ENCODE peak calls at places on chromosomes 7 and 10, in four cellular contexts. I is sigmoid colon, R is HCT116, G is NB4. E is an unnamed sample.

GRCh38 chr7:27148776-27149641 is 1.4 kb upstream of the HOXA6 start:
- DNase-seq in I (peak), R (no peak), G (no peak), E (no peak)

GRCh38 chr7:66043681-66044497 is 31.7 kb upstream of the ASL start:
- DNase-seq in I (peak), R (no peak), G (peak), E (peak)

GRCh38 chr7:5526190-5527037 is 102.8 kb upstream of the TNRC18 start:
- DNase-seq in I (peak), R (no peak), G (peak), E (peak)

GRCh38 chr7:132430863-132431822 is 145.1 kb downstream of the PLXNA4 start:
- DNase-seq in I (peak), R (no peak), G (peak), E (peak)

GRCh38 chr10:1645896-1646295 is 91.4 kb downstream of the ADARB2 start:
- DNase-seq in I (peak), R (no peak), G (no peak), E (no peak)

GRCh38 chr10:34520084-34520483 is 295.0 kb downstream of the PARD3 start:
- DNase-seq in I (no peak), R (no peak), G (no peak), E (no peak)

GRCh38 chr10:43890124-43890523 is 241.4 kb upstream of the ZNF32 start:
- DNase-seq in I (no peak), R (no peak), G (no peak), E (no peak)

GRCh38 chr10:35005868-35006267 is 84.3 kb downstream of the CUL2 start:
- DNase-seq in I (no peak), R (no peak), G (peak), E (no peak)

GRCh38 chr7:111639894-111640293 is 77.6 kb upstream of the IMMP2L start:
- DNase-seq in I (no peak), R (no peak), G (no peak), E (no peak)

GRCh38 chr10:35555962-35556930 is 48.9 kb upstream of the GJD4 start:
- DNase-seq in I (no peak), R (no peak), G (no peak), E (no peak)

GRCh38 chr10:26890956-26891355 is 30.2 kb upstream of the ABI1 start:
- DNase-seq in I (no peak), R (peak), G (peak), E (peak)

GRCh38 chr10:61821153-61821552 is 80.3 kb upstream of the ARID5B start:
- DNase-seq in I (no peak), R (no peak), G (no peak), E (no peak)

GRCh38 chr7:27921081-27921836 is 181.3 kb downstream of the TAX1BP1 start:
- DNase-seq in I (no peak), R (peak), G (peak), E (peak)

GRCh38 chr10:36450385-36450784 is 675.0 kb upstream of the ANKRD30A start:
- DNase-seq in I (peak), R (no peak), G (no peak), E (no peak)

GRCh38 chr7:111986601-111987000 is 219.6 kb downstream of the DOCK4 start:
- DNase-seq in I (no peak), R (no peak), G (no peak), E (no peak)

GRCh38 chr10:131946880-131947279 is 34.8 kb downstream of the BNIP3 start:
- DNase-seq in I (peak), R (no peak), G (no peak), E (no peak)

GRCh38 chr7:128453836-128454804 is 1.6 kb upstream of the HILPDA start:
- DNase-seq in I (peak), R (no peak), G (no peak), E (no peak)

GRCh38 chr10:33126118-33126517 is 168.1 kb upstream of the ITGB1 start:
- DNase-seq in I (no peak), R (no peak), G (no peak), E (no peak)

GRCh38 chr7:80581472-80581871 is 57.0 kb upstream of the CD36 start:
- DNase-seq in I (no peak), R (no peak), G (no peak), E (peak)

GRCh38 chr7:74174606-74175082 is 488 bp downstream of the EIF4H start:
- DNase-seq in I (peak), R (no peak), G (peak), E (peak)

GRCh38 chr7:92973964-92974363 is 137.6 kb upstream of the CDK6 start:
- DNase-seq in I (no peak), R (no peak), G (no peak), E (no peak)

GRCh38 chr10:118953598-118953997 is 75.9 kb upstream of the NANOS1 start:
- DNase-seq in I (no peak), R (no peak), G (no peak), E (no peak)

GRCh38 chr10:32148864-32149256 is 92.6 kb upstream of the KIF5B start:
- DNase-seq in I (no peak), R (no peak), G (no peak), E (no peak)

GRCh38 chr7:90222811-90223725 is 11.5 kb downstream of the STEAP2 start:
- DNase-seq in I (peak), R (no peak), G (no peak), E (no peak)

GRCh38 chr10:103752680-103753248 is 102.6 kb downstream of the SH3PXD2A start:
- DNase-seq in I (no peak), R (no peak), G (peak), E (peak)

GRCh38 chr7:20417260-20417659 is 86.6 kb downstream of the ITGB8 start:
- DNase-seq in I (no peak), R (no peak), G (peak), E (no peak)

GRCh38 chr7:27124096-27124978 is 6.2 kb downstream of the HOXA4 start:
- DNase-seq in I (peak), R (peak), G (no peak), E (no peak)

GRCh38 chr7:75878769-75879596 is at the start of gene RHBDD2:
- DNase-seq in I (peak), R (peak), G (peak), E (peak)

GRCh38 chr7:74051629-74052410 is 23.8 kb downstream of the ELN start:
- DNase-seq in I (no peak), R (peak), G (peak), E (peak)

GRCh38 chr10:95388539-95388938 is 97.7 kb upstream of the PDLIM1 start:
- DNase-seq in I (no peak), R (no peak), G (no peak), E (no peak)

GRCh38 chr7:142669074-142669654 is 80.1 kb upstream of the PRSS1 start:
- DNase-seq in I (no peak), R (no peak), G (peak), E (peak)

GRCh38 chr7:97009753-97010732 is 4.7 kb downstream of the DLX6 start:
- DNase-seq in I (no peak), R (no peak), G (no peak), E (no peak)

GRCh38 chr7:156096806-156097538 is 284.7 kb upstream of the SHH start:
- DNase-seq in I (no peak), R (no peak), G (no peak), E (no peak)

GRCh38 chr7:48938539-48938938 is 14.2 kb downstream of the CDC14C start:
- DNase-seq in I (no peak), R (no peak), G (no peak), E (no peak)

GRCh38 chr10:118978316-118978997 is 51.1 kb upstream of the NANOS1 start:
- DNase-seq in I (no peak), R (no peak), G (no peak), E (no peak)

GRCh38 chr7:101950450-101951119 is 133.2 kb downstream of the CUX1 start:
- DNase-seq in I (peak), R (peak), G (no peak), E (no peak)

GRCh38 chr7:128381161-128381821 is 19.8 kb upstream of the PRRT4 start:
- DNase-seq in I (no peak), R (peak), G (peak), E (peak)

GRCh38 chr10:122033224-122033926 is 44.4 kb downstream of the TACC2 start:
- DNase-seq in I (no peak), R (no peak), G (peak), E (no peak)

GRCh38 chr7:46291601-46292150 is 370.6 kb upstream of the IGFBP3 start:
- DNase-seq in I (no peak), R (no peak), G (no peak), E (no peak)

GRCh38 chr10:35913628-35914027 is 271.5 kb upstream of the FZD8 start:
- DNase-seq in I (no peak), R (no peak), G (no peak), E (no peak)

GRCh38 chr10:11245510-11245909 is 227.8 kb downstream of the CELF2 start:
- DNase-seq in I (no peak), R (no peak), G (peak), E (no peak)
- TF ChIP-seq POLR2A in I (no peak), R (no peak), G (no peak), E (no peak)

GRCh38 chr10:28822719-28823464 is 145.6 kb downstream of the BAMBI start:
- DNase-seq in I (no peak), R (no peak), G (no peak), E (no peak)
- TF ChIP-seq POLR2A in I (no peak), R (no peak), G (no peak), E (no peak)

GRCh38 chr7:151426906-151427704 is 12.8 kb downstream of the CRYGN start:
- DNase-seq in I (peak), R (no peak), G (no peak), E (no peak)

GRCh38 chr7:151424799-151425198 is 15.0 kb upstream of the WDR86 start:
- DNase-seq in I (no peak), R (no peak), G (no peak), E (no peak)

GRCh38 chr7:151425670-151426075 is 14.3 kb downstream of the CRYGN start:
- DNase-seq in I (no peak), R (no peak), G (no peak), E (no peak)

GRCh38 chr7:151427705-151428392 is 12.1 kb downstream of the CRYGN start:
- DNase-seq in I (peak), R (no peak), G (no peak), E (no peak)

DNA sequence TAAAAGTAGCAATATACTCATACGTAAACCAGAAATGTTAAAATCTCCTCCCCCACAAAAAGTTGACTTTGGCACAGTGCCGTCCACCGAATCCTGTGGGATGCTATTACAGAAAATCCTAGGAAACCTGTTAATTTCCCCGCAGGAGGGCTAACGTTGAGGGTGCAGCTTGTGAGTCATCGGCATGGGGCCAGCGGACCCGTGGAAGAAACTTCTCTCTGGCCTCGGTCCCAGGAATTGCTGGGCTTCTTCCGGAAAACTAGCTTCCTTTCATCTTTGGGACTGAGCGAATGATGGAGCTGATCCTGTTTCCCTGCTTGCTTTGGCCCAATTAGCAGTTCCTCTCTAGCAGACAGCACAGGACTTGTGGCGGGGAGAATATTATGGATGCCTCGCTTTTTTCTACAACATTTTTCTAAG is 13.4 kb downstream of the CRYGN start:
- DNase-seq in I (peak), R (peak), G (no peak), E (no peak)
- TF ChIP-seq POLR2A in I (no peak), R (no peak), G (no peak), E (no peak)

GRCh38 chr7:100538654-100539435 is at the start of gene AGFG2:
- DNase-seq in I (peak), R (peak), G (peak), E (peak)
- TF ChIP-seq POLR2A in I (peak), R (no peak), G (peak), E (peak)

DNA sequence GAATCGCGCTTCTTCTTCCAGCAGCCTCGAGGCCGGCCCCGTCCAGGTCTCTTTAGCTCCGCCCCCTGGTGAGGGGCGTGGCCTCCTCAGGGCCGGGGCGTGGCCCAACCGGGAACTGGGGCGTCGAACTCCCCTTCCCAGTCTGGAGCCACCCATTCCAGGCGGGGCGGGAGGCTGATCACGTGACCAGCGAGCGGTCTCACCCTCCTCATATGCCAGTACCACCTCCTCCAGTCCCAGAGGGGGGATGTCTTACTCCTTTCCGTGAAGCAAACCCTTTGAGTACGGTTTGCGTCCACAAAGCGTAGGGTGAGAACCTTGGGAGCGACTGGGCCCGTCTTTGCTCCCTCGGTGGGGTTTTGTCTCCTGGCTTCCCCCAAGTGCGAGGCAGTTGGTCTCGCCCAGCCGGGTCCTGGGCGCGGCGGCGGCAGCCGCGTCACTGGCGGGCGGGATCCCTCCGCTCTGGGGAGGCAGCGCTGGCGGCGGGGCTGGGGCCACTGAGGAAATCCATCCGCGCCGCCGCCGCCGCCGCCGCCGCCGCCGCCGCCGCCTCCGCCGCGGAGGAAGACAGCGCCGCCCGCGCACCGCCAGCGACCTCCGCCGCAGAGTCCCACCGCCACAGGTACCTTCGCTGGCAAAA is at the start of gene GNB2:
- DNase-seq in I (peak), R (peak), G (peak), E (peak)
- TF ChIP-seq POLR2A in I (no peak), R (peak), G (peak), E (peak)

E was measured in erythroblast.